ENCODE peak calls at places on chromosomes 4 and X, in six cellular contexts. One of them, this sample, is unnamed.

GRCh38 chrX:47093248-47093647 is 15.0 kb downstream of the RGN start:
- DNase-seq in right atrium auricular region: no peak
- DNase-seq in HL-60: no peak
- DNase-seq in RWPE2: no peak
- DNase-seq in epithelial cell of esophagus: peak; percentile 32
- DNase-seq in lower lobe of right lung: no peak
- DNase-seq in this sample: no peak

GRCh38 chr4:114132830-114133229 is 153.4 kb upstream of the ARSJ start:
- DNase-seq in right atrium auricular region: no peak
- DNase-seq in HL-60: no peak
- DNase-seq in RWPE2: no peak
- DNase-seq in epithelial cell of esophagus: peak; percentile 15
- DNase-seq in lower lobe of right lung: no peak
- DNase-seq in this sample: no peak

GRCh38 chrX:9023293-9023692 is 10.6 kb downstream of the FAM9B start:
- DNase-seq in right atrium auricular region: no peak
- DNase-seq in HL-60: no peak
- DNase-seq in RWPE2: no peak
- DNase-seq in epithelial cell of esophagus: no peak
- DNase-seq in lower lobe of right lung: no peak
- DNase-seq in this sample: no peak

GRCh38 chr4:55753856-55754255 is 65.7 kb upstream of the EXOC1L start:
- DNase-seq in right atrium auricular region: no peak
- DNase-seq in HL-60: no peak
- DNase-seq in RWPE2: no peak
- DNase-seq in epithelial cell of esophagus: no peak
- DNase-seq in lower lobe of right lung: no peak
- DNase-seq in this sample: no peak

GRCh38 chr4:113893546-113893945 is 85.9 kb downstream of the ARSJ start:
- DNase-seq in right atrium auricular region: no peak
- DNase-seq in HL-60: no peak
- DNase-seq in RWPE2: no peak
- DNase-seq in epithelial cell of esophagus: peak; percentile 47
- DNase-seq in lower lobe of right lung: no peak
- DNase-seq in this sample: no peak

GRCh38 chr4:159606835-159607234 is 504.0 kb downstream of the RAPGEF2 start:
- DNase-seq in right atrium auricular region: no peak
- DNase-seq in HL-60: no peak
- DNase-seq in RWPE2: no peak
- DNase-seq in epithelial cell of esophagus: no peak
- DNase-seq in lower lobe of right lung: no peak
- DNase-seq in this sample: no peak

GRCh38 chr4:80846210-80846609 is 184.3 kb upstream of the BMP3 start:
- DNase-seq in right atrium auricular region: no peak
- DNase-seq in HL-60: no peak
- DNase-seq in RWPE2: no peak
- DNase-seq in epithelial cell of esophagus: no peak
- DNase-seq in lower lobe of right lung: no peak
- DNase-seq in this sample: no peak

GRCh38 chr4:153393397-153393796 is 48.9 kb downstream of the MND1 start:
- DNase-seq in right atrium auricular region: no peak
- DNase-seq in HL-60: no peak
- DNase-seq in RWPE2: no peak
- DNase-seq in epithelial cell of esophagus: peak; percentile 39
- DNase-seq in lower lobe of right lung: peak; percentile 54
- DNase-seq in this sample: no peak

GRCh38 chrX:153537526-153538295 is 20.3 kb downstream of the ATP2B3 start:
- DNase-seq in right atrium auricular region: no peak
- DNase-seq in HL-60: no peak
- DNase-seq in RWPE2: no peak
- DNase-seq in epithelial cell of esophagus: no peak
- DNase-seq in lower lobe of right lung: no peak
- DNase-seq in this sample: no peak

GRCh38 chr4:94484818-94485217 is 33.1 kb downstream of the PDLIM5 start:
- DNase-seq in right atrium auricular region: no peak
- DNase-seq in HL-60: no peak
- DNase-seq in RWPE2: no peak
- DNase-seq in epithelial cell of esophagus: no peak
- DNase-seq in lower lobe of right lung: no peak
- DNase-seq in this sample: no peak

DNA sequence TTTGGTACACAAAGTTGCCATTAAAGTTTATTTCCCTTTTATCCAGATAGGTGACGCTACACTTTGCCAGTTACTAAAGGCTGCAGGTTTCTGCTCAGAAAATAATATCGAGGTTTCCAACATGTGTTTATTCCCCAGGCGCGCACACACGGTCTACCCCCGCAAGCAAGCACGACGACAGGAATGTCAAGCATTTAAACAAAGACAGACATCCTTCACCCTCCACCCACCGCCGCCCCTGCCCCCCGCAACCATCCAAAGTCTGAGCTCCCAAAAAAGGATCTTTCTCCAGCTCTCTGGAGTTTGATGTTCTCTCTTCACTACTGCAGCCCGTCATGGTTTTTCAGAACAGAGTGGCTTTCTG is 1.3 kb upstream of the PCDH7 start:
- DNase-seq in right atrium auricular region: no peak
- DNase-seq in HL-60: no peak
- DNase-seq in RWPE2: no peak
- DNase-seq in epithelial cell of esophagus: peak; percentile 50
- DNase-seq in lower lobe of right lung: no peak
- DNase-seq in this sample: no peak
- TF ChIP-seq CTCF in right atrium auricular region: no peak
- TF ChIP-seq CTCF in HL-60: no peak
- TF ChIP-seq CTCF in RWPE2: peak; percentile 67
- TF ChIP-seq CTCF in epithelial cell of esophagus: peak; percentile 32
- TF ChIP-seq CTCF in lower lobe of right lung: no peak
- TF ChIP-seq CTCF in this sample: peak; percentile 76

GRCh38 chrX:83771664-83772063 is 89.3 kb upstream of the CYLC1 start:
- DNase-seq in right atrium auricular region: no peak
- DNase-seq in HL-60: no peak
- DNase-seq in RWPE2: no peak
- DNase-seq in epithelial cell of esophagus: no peak
- DNase-seq in lower lobe of right lung: no peak
- DNase-seq in this sample: no peak
- TF ChIP-seq CTCF in right atrium auricular region: no peak
- TF ChIP-seq CTCF in HL-60: peak; percentile 4
- TF ChIP-seq CTCF in RWPE2: no peak
- TF ChIP-seq CTCF in epithelial cell of esophagus: no peak
- TF ChIP-seq CTCF in lower lobe of right lung: no peak
- TF ChIP-seq CTCF in this sample: no peak

GRCh38 chr4:110344165-110344564 is 131.8 kb upstream of the ENPEP start:
- DNase-seq in right atrium auricular region: no peak
- DNase-seq in HL-60: no peak
- DNase-seq in RWPE2: no peak
- DNase-seq in epithelial cell of esophagus: peak; percentile 19
- DNase-seq in lower lobe of right lung: no peak
- DNase-seq in this sample: no peak
- TF ChIP-seq CTCF in right atrium auricular region: no peak
- TF ChIP-seq CTCF in HL-60: no peak
- TF ChIP-seq CTCF in RWPE2: peak; percentile 37
- TF ChIP-seq CTCF in epithelial cell of esophagus: peak; percentile 43
- TF ChIP-seq CTCF in lower lobe of right lung: peak; percentile 13
- TF ChIP-seq CTCF in this sample: peak; percentile 85

DNA sequence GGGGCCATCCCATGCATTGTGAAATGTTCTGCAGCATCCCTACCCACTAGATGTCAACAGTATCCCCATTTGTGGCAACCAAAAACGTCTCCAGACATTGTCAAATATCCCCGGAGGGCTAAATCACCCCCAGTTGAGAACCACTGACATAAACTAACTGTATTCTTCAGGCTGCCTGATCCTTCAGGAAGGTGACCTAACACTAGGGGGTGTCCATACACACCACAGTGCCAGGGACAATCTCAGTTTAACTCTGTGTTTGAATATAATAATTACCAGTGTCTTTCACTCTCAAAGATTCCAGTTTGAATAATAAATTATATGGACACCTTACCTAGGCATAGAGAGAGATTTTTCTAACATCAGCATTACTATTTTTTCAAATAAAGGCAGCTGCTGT is 6.4 kb downstream of the ACE2 start:
- DNase-seq in right atrium auricular region: no peak
- DNase-seq in HL-60: no peak
- DNase-seq in RWPE2: no peak
- DNase-seq in epithelial cell of esophagus: no peak
- DNase-seq in lower lobe of right lung: no peak
- DNase-seq in this sample: no peak
- TF ChIP-seq CTCF in right atrium auricular region: no peak
- TF ChIP-seq CTCF in HL-60: no peak
- TF ChIP-seq CTCF in RWPE2: peak; percentile 25
- TF ChIP-seq CTCF in epithelial cell of esophagus: peak; percentile 52
- TF ChIP-seq CTCF in lower lobe of right lung: no peak
- TF ChIP-seq CTCF in this sample: no peak

DNA sequence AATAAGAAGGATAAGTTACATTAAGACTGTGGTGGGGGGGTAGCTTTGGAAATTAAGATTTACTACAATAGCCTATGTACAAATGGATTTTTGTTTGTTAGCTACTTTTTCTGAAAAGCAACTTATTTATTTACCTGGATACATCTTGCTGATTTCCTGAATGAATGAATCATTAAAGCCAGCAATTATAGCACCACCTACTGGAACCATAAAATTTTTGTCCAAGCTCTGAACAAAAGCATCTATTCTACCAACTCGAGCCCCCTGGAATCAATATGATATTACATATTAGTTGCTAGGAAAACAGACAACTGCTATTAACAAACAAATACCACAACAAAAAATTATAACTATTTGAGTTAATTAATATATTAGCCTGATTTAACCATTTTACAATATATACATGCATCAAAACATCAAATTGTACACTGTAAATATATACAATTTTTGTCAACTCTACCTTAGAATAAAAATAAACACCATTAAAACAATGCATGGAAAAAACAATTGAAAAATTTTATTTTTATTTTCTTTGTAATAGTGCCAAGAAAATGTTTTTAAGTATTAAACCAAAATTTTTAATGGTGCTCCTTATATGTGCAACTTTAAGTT is 15.3 kb downstream of the SEPSECS start:
- DNase-seq in right atrium auricular region: no peak
- DNase-seq in HL-60: no peak
- DNase-seq in RWPE2: no peak
- DNase-seq in epithelial cell of esophagus: peak; percentile 47
- DNase-seq in lower lobe of right lung: no peak
- DNase-seq in this sample: no peak
- TF ChIP-seq CTCF in right atrium auricular region: peak; percentile 47
- TF ChIP-seq CTCF in HL-60: peak; percentile 13
- TF ChIP-seq CTCF in RWPE2: peak; percentile 85
- TF ChIP-seq CTCF in epithelial cell of esophagus: peak; percentile 61
- TF ChIP-seq CTCF in lower lobe of right lung: peak; percentile 49
- TF ChIP-seq CTCF in this sample: peak; percentile 89

DNA sequence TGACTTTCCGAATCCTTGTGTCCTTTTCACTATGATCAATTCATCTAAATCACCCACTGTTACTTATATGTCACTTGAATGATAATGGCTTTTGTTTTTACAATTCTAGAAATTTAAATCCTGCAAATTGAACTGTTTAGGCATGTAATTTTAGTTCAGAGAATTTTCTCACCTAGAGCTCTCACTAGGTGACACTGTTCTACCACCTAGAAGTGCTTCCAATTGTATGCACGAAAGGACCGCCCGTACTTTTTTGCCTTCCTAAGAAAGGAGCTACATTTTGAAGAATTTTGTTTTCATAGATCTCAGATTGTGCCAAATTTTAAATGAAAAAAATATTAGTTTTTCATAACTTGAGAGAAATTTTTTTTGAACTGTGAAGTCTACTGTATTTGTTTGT is 481.6 kb upstream of the FSTL5 start:
- DNase-seq in right atrium auricular region: no peak
- DNase-seq in HL-60: no peak
- DNase-seq in RWPE2: no peak
- DNase-seq in epithelial cell of esophagus: peak; percentile 18
- DNase-seq in lower lobe of right lung: no peak
- DNase-seq in this sample: no peak
- TF ChIP-seq CTCF in right atrium auricular region: no peak
- TF ChIP-seq CTCF in HL-60: no peak
- TF ChIP-seq CTCF in RWPE2: peak; percentile 42
- TF ChIP-seq CTCF in epithelial cell of esophagus: peak; percentile 30
- TF ChIP-seq CTCF in lower lobe of right lung: no peak
- TF ChIP-seq CTCF in this sample: peak; percentile 66

DNA sequence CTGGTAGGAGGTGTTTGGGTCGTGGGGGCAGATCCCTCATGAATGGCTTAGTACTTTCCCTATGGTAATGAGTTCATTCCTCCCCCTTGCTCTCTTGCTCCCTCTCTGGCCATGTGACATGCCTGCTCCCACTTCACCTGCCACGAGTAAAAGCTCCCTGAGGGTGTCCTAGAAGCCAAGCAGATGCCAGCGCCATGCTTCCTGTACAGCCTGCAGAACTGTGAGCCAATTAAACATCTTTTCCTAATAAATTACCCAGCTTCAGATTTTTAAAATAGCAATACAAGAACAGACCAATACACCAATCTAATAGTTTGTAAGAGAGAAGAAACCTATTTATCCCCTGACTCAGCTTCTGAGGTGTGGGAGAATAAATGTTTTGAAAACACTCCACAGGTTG is 60.5 kb downstream of the FGFBP1 start:
- DNase-seq in right atrium auricular region: no peak
- DNase-seq in HL-60: no peak
- DNase-seq in RWPE2: no peak
- DNase-seq in epithelial cell of esophagus: no peak
- DNase-seq in lower lobe of right lung: no peak
- DNase-seq in this sample: no peak
- TF ChIP-seq CTCF in right atrium auricular region: no peak
- TF ChIP-seq CTCF in HL-60: no peak
- TF ChIP-seq CTCF in RWPE2: no peak
- TF ChIP-seq CTCF in epithelial cell of esophagus: no peak
- TF ChIP-seq CTCF in lower lobe of right lung: no peak
- TF ChIP-seq CTCF in this sample: no peak

This sample was measured in chondrocyte.